ENCODE peak calls at places on chromosomes 6 and 20, in five cellular contexts. A, F, N, O and U are unnamed samples.

GRCh38 chr20:17584684-17585083 is 14.8 kb downstream of the DSTN start:
- DNase-seq in O (no peak), F (no peak), A (no peak), N (no peak), U (no peak)

GRCh38 chr6:27280540-27281000 is 31.5 kb downstream of the POM121L2 start:
- DNase-seq in A (no peak), F (no peak), N (no peak), O (no peak), U (no peak)

GRCh38 chr20:24782801-24783630 is 166.1 kb upstream of the CST7 start:
- DNase-seq in F (no peak), O (no peak), A (no peak), N (no peak), U (no peak)

GRCh38 chr6:43269273-43270007 is 26.2 kb downstream of the TTBK1 start:
- DNase-seq in O (no peak), N (no peak), F (no peak), A (no peak), U (no peak)

GRCh38 chr20:62121776-62122658 is at the start of gene LSM14B:
- DNase-seq in N (peak; percentile 96), O (peak; percentile 100), A (peak; percentile 96), F (peak; percentile 100), U (peak; percentile 96)

GRCh38 chr6:124011180-124011579 is 207.5 kb downstream of the NKAIN2 start:
- DNase-seq in N (no peak), F (no peak), O (no peak), A (no peak), U (no peak)

GRCh38 chr20:62523473-62524203 is 47.8 kb upstream of the GATA5 start:
- DNase-seq in N (no peak), A (no peak), F (no peak), O (no peak), U (no peak)

GRCh38 chr6:96304997-96305396 is 216.6 kb upstream of the UFL1 start:
- DNase-seq in A (no peak), O (no peak), N (no peak), F (no peak), U (no peak)

GRCh38 chr6:41442800-41443501 is 103.2 kb upstream of the FOXP4 start:
- DNase-seq in O (no peak), A (peak; percentile 80), N (no peak), F (no peak), U (peak; percentile 39)

GRCh38 chr6:159969204-159969912 is 476 bp downstream of the IGF2R start:
- DNase-seq in O (peak; percentile 46), F (no peak), A (peak; percentile 56), N (no peak), U (peak; percentile 20)

GRCh38 chr6:160101262-160102205 is 20.1 kb upstream of the SLC22A1 start:
- DNase-seq in N (no peak), F (no peak), A (no peak), O (no peak), U (no peak)

GRCh38 chr20:568097-568864 is 24.7 kb upstream of the CSNK2A1 start:
- DNase-seq in A (no peak), N (no peak), F (no peak), O (no peak), U (no peak)

GRCh38 chr6:16130932-16131387 is 2.1 kb downstream of the MYLIP start:
- DNase-seq in N (peak; percentile 75), O (peak; percentile 62), A (no peak), F (peak; percentile 68), U (peak; percentile 46)

GRCh38 chr20:1632228-1632577 is 12.4 kb upstream of the SIRPB1 start:
- DNase-seq in O (no peak), N (peak; percentile 0), A (no peak), F (no peak), U (no peak)

GRCh38 chr6:142763205-142763604 is 181.8 kb downstream of the HIVEP2 start:
- DNase-seq in N (no peak), O (peak; percentile 39), A (no peak), F (no peak), U (no peak)

GRCh38 chr20:13865156-13865555 is 80.3 kb downstream of the NDUFAF5 start:
- DNase-seq in O (no peak), A (no peak), N (no peak), F (no peak), U (no peak)

GRCh38 chr6:31620586-31621319 is at the start of gene PRRC2A:
- DNase-seq in O (peak; percentile 83), A (no peak), N (peak; percentile 74), F (peak; percentile 73), U (peak; percentile 75)

GRCh38 chr6:127119361-127120108 is 1.1 kb downstream of the RSPO3 start:
- DNase-seq in N (no peak), O (peak; percentile 35), F (no peak), A (no peak), U (no peak)

GRCh38 chr6:33977606-33978438 is 168.1 kb downstream of the GRM4 start:
- DNase-seq in A (peak; percentile 27), O (no peak), F (no peak), N (no peak), U (no peak)

GRCh38 chr20:33252460-33252859 is 16.7 kb downstream of the BPIFA1 start:
- DNase-seq in O (no peak), F (no peak), A (no peak), N (no peak), U (no peak)

GRCh38 chr6:15630202-15630601 is 32.6 kb downstream of the DTNBP1 start:
- DNase-seq in N (no peak), O (no peak), A (no peak), F (no peak), U (no peak)

GRCh38 chr20:10113746-10114145 is 79.0 kb downstream of the ANKEF1 start:
- DNase-seq in O (no peak), F (no peak), N (no peak), A (no peak), U (no peak)

GRCh38 chr20:43190332-43190953 is 737 bp upstream of the PTPRT start:
- DNase-seq in O (no peak), A (no peak), F (no peak), N (no peak), U (no peak)

GRCh38 chr6:32189082-32189741 is 790 bp downstream of the PBX2 start:
- DNase-seq in F (no peak), N (no peak), O (no peak), A (no peak), U (no peak)

GRCh38 chr20:39789411-39789810 is 827.3 kb downstream of the DHX35 start:
- DNase-seq in O (no peak), A (no peak), N (no peak), F (no peak), U (no peak)